ENCODE peak calls at places on chromosomes 4 and X, in eight cellular contexts. T is adipocyte; I is tibial artery; A is A673; Z is lower leg skin; W is K562; E is CD8-positive, alpha-beta memory T cell; B is neural progenitor cell. X is an unnamed sample.

GRCh38 chrX:38206542-38206941 is 14.1 kb downstream of the SRPX start:
- DNase-seq in T (no peak), I (no peak), A (no peak), Z (no peak), W (no peak), E (no peak), B (no peak), X (no peak)

GRCh38 chr4:26201119-26201518 is 119.7 kb upstream of the RBPJ start:
- DNase-seq in T (peak), I (no peak), A (no peak), Z (no peak), W (no peak), E (no peak), B (no peak), X (no peak)

GRCh38 chrX:20221902-20222301 is 44.8 kb downstream of the RPS6KA3 start:
- DNase-seq in T (peak), I (no peak), A (peak), Z (no peak), W (peak), E (no peak), B (no peak), X (no peak)

GRCh38 chr4:986949-987688 is at the start of gene IDUA:
- DNase-seq in T (peak), I (peak), A (peak), Z (peak), W (peak), E (peak), B (peak), X (peak)

GRCh38 chr4:99630857-99631256 is 26.8 kb downstream of the C4orf54 start:
- DNase-seq in T (no peak), I (no peak), A (no peak), Z (no peak), W (no peak), E (no peak), B (no peak), X (no peak)

GRCh38 chr4:16860506-16860905 is 37.9 kb downstream of the LDB2 start:
- DNase-seq in T (peak), I (no peak), A (peak), Z (no peak), W (no peak), E (no peak), B (no peak), X (no peak)

GRCh38 chrX:82081027-82081426 is 879.1 kb downstream of the SH3BGRL start:
- DNase-seq in T (no peak), I (no peak), A (no peak), Z (no peak), W (no peak), E (no peak), B (peak), X (peak)

GRCh38 chrX:101347859-101348451 is 587 bp downstream of the TIMM8A start:
- DNase-seq in T (peak), I (no peak), A (no peak), Z (no peak), W (no peak), E (no peak), B (no peak), X (peak)

GRCh38 chr4:174764105-174764729 is 64.8 kb downstream of the GLRA3 start:
- DNase-seq in T (peak), I (no peak), A (peak), Z (no peak), W (peak), E (no peak), B (peak), X (peak)

GRCh38 chr4:45925809-45926208 is 198.0 kb downstream of the GABRG1 start:
- DNase-seq in T (no peak), I (no peak), A (no peak), Z (no peak), W (no peak), E (no peak), B (no peak), X (no peak)

GRCh38 chr4:76882630-76883029 is 15.3 kb downstream of the SOWAHB start:
- DNase-seq in T (no peak), I (no peak), A (no peak), Z (no peak), W (no peak), E (no peak), B (no peak), X (no peak)

GRCh38 chr4:176792348-176793059 is at the start of gene VEGFC:
- DNase-seq in T (peak), I (peak), A (peak), Z (peak), W (peak), E (no peak), B (peak), X (peak)

GRCh38 chr4:158532556-158533231 is 11.0 kb downstream of the RXFP1 start:
- DNase-seq in T (no peak), I (no peak), A (no peak), Z (no peak), W (no peak), E (no peak), B (no peak), X (no peak)

GRCh38 chrX:133495464-133496391 is 80.4 kb upstream of the GPC4 start:
- DNase-seq in T (peak), I (peak), A (no peak), Z (peak), W (no peak), E (no peak), B (no peak), X (no peak)

GRCh38 chr4:123014038-123014437 is 91.6 kb upstream of the NUDT6 start:
- DNase-seq in T (peak), I (no peak), A (no peak), Z (no peak), W (no peak), E (no peak), B (no peak), X (no peak)

GRCh38 chr4:112279025-112279881 is 6.5 kb downstream of the TIFA start:
- DNase-seq in T (no peak), I (no peak), A (no peak), Z (no peak), W (no peak), E (no peak), B (no peak), X (no peak)

GRCh38 chr4:112277705-112278448 is 7.8 kb downstream of the TIFA start:
- DNase-seq in T (no peak), I (no peak), A (no peak), Z (no peak), W (no peak), E (no peak), B (no peak), X (no peak)

GRCh38 chr4:112279882-112280315 is 5.8 kb downstream of the TIFA start:
- DNase-seq in T (no peak), I (no peak), A (no peak), Z (no peak), W (no peak), E (no peak), B (peak), X (no peak)

GRCh38 chr4:112282860-112283667 is 2.6 kb downstream of the TIFA start:
- DNase-seq in T (no peak), I (no peak), A (no peak), Z (no peak), W (no peak), E (no peak), B (no peak), X (no peak)

GRCh38 chr4:112280657-112281056 is 5.0 kb downstream of the TIFA start:
- DNase-seq in T (peak), I (no peak), A (no peak), Z (no peak), W (no peak), E (no peak), B (no peak), X (no peak)
- H3K4me3 ChIP-seq in T (no peak), I (no peak), A (no peak), Z (no peak), W (no peak), E (no peak), B (no peak), X (no peak)

GRCh38 chrX:151919610-151920009 is 6.9 kb downstream of the MAGEA4 start:
- DNase-seq in T (no peak), I (no peak), A (no peak), Z (no peak), W (no peak), E (no peak), B (no peak), X (no peak)
- H3K4me3 ChIP-seq in T (no peak), I (no peak), A (no peak), Z (no peak), W (no peak), E (no peak), B (no peak), X (no peak)

DNA sequence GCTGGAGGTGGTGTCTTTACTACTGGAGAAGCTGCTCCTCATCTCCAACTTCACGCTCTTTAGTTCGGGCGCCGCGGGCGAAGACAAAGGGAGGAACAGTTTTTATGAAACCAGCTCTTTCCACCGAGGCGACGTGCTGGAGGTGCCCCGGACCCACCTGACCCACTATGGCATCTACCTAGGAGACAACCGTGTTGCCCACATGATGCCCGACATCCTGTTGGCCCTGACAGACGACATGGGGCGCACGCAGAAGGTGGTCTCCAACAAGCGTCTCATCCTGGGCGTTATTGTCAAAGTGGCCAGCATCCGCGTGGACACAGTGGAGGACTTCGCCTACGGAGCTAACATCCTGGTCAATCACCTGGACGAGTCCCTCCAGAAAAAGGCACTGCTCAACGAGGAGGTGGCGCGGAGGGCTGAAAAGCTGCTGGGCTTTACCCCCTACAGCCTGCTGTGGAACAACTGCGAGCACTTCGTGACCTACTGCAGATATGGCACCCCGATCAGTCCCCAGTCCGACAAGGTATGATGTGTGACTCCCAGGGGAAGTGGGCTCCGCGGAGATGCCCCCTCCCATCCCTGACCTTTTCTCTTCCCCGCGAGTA is 645 bp downstream of the LRAT start:
- DNase-seq in T (no peak), I (no peak), A (no peak), Z (no peak), W (no peak), E (no peak), B (peak), X (peak)
- H3K4me3 ChIP-seq in T (peak), I (peak), A (peak), Z (no peak), W (no peak), E (peak), B (peak), X (peak)

GRCh38 chr4:88527787-88528186 is 4.2 kb upstream of the PYURF start:
- DNase-seq in T (no peak), I (no peak), A (no peak), Z (no peak), W (no peak), E (no peak), B (no peak), X (no peak)
- H3K4me3 ChIP-seq in T (no peak), I (no peak), A (no peak), Z (no peak), W (no peak), E (no peak), B (no peak), X (no peak)

GRCh38 chr4:112287258-112287873 is 1.7 kb upstream of the TIFA start:
- DNase-seq in T (no peak), I (no peak), A (no peak), Z (no peak), W (no peak), E (no peak), B (no peak), X (no peak)
- H3K4me3 ChIP-seq in T (no peak), I (no peak), A (no peak), Z (no peak), W (no peak), E (peak), B (no peak), X (no peak)

DNA sequence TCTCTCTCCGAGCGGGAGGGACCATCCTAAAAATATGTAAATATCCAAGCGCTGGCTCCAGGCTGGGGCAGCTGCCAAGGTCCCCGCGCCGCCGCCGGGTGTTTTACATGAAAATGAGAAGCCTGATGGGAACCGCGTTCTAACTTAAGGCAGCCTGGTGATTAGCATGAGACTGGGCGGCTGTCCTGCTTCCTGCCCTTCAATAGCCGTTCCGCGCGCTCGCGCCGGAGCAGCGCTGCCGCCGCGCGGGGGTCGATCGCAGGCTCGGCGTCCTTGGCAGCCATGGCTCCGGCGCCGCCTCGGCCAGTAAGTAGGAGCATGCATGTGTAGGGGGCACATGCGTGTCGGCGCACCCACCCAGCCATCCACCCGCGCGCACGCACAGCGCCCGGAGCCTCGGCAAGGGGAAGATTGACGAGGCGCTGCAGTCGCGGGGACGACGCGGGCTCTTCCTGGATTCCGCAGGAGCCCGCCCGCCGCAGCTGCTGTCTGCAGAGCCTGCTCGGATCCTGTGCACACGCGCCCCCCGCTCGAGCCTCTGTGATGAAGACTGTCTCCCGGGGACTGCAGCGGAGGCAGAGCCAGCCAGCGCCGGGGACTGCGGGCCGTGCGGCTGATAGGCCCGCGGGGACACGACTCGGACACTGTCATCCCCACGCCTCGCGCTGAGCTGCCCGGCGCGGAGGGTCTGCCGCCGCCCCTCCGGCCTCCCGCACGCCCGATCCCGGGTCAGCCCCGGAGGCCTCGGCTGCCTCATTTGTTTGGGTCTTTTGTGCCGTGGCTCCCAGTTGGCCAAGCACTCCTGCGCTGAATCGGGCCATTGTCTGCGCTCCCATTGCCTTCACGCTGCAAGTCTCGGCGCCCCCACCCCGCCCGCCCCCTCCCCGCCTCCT is 732 bp downstream of the STOX2 start:
- DNase-seq in T (peak), I (peak), A (peak), Z (no peak), W (no peak), E (no peak), B (peak), X (peak)
- H3K4me3 ChIP-seq in T (peak), I (peak), A (peak), Z (peak), W (no peak), E (no peak), B (peak), X (peak)

GRCh38 chr4:74440356-74440755 is 4.6 kb upstream of the AREG start:
- DNase-seq in T (no peak), I (no peak), A (no peak), Z (no peak), W (no peak), E (no peak), B (no peak), X (no peak)
- H3K4me3 ChIP-seq in T (no peak), I (no peak), A (no peak), Z (no peak), W (no peak), E (no peak), B (no peak), X (no peak)

X was measured in H7.